ENCODE peak calls at places on chromosomes 3 and 15, in eight cellular contexts. One of them, this sample, is unnamed.

GRCh38 chr15:89926158-89926557 is 13.4 kb upstream of the ARPIN start:
- DNase-seq in trophoblast cell: no peak
- DNase-seq in PC-9: no peak
- DNase-seq in upper lobe of right lung: no peak
- DNase-seq in Peyer's patch: no peak
- DNase-seq in dorsolateral prefrontal cortex: no peak
- DNase-seq in SK-N-MC: no peak
- DNase-seq in effector memory CD4-positive, alpha-beta T cell: no peak
- DNase-seq in this sample: no peak

GRCh38 chr15:29870495-29871151 is 48.4 kb upstream of the TJP1 start:
- DNase-seq in Peyer's patch: no peak
- DNase-seq in effector memory CD4-positive, alpha-beta T cell: no peak
- DNase-seq in dorsolateral prefrontal cortex: peak
- DNase-seq in trophoblast cell: peak
- DNase-seq in SK-N-MC: no peak
- DNase-seq in upper lobe of right lung: no peak
- DNase-seq in PC-9: no peak
- DNase-seq in this sample: no peak

GRCh38 chr3:156472150-156472549 is 82.8 kb downstream of the SSR3 start:
- DNase-seq in PC-9: no peak
- DNase-seq in trophoblast cell: no peak
- DNase-seq in Peyer's patch: no peak
- DNase-seq in SK-N-MC: no peak
- DNase-seq in effector memory CD4-positive, alpha-beta T cell: no peak
- DNase-seq in dorsolateral prefrontal cortex: no peak
- DNase-seq in upper lobe of right lung: no peak
- DNase-seq in this sample: no peak

GRCh38 chr3:29494305-29495036 is 213.6 kb downstream of the RBMS3 start:
- DNase-seq in PC-9: no peak
- DNase-seq in Peyer's patch: no peak
- DNase-seq in effector memory CD4-positive, alpha-beta T cell: no peak
- DNase-seq in upper lobe of right lung: no peak
- DNase-seq in trophoblast cell: no peak
- DNase-seq in SK-N-MC: no peak
- DNase-seq in dorsolateral prefrontal cortex: no peak
- DNase-seq in this sample: no peak

GRCh38 chr3:54433846-54434245 is 311.5 kb downstream of the CACNA2D3 start:
- DNase-seq in Peyer's patch: no peak
- DNase-seq in dorsolateral prefrontal cortex: no peak
- DNase-seq in PC-9: no peak
- DNase-seq in trophoblast cell: peak
- DNase-seq in upper lobe of right lung: no peak
- DNase-seq in effector memory CD4-positive, alpha-beta T cell: no peak
- DNase-seq in SK-N-MC: no peak
- DNase-seq in this sample: no peak

GRCh38 chr15:31488437-31489204 is 162.0 kb downstream of the KLF13 start:
- DNase-seq in PC-9: no peak
- DNase-seq in Peyer's patch: peak
- DNase-seq in upper lobe of right lung: peak
- DNase-seq in SK-N-MC: peak
- DNase-seq in dorsolateral prefrontal cortex: no peak
- DNase-seq in trophoblast cell: peak
- DNase-seq in effector memory CD4-positive, alpha-beta T cell: peak
- DNase-seq in this sample: no peak

GRCh38 chr15:54820811-54821210 is 375.9 kb downstream of the RSL24D1 start:
- DNase-seq in Peyer's patch: no peak
- DNase-seq in upper lobe of right lung: no peak
- DNase-seq in trophoblast cell: no peak
- DNase-seq in PC-9: no peak
- DNase-seq in dorsolateral prefrontal cortex: peak
- DNase-seq in effector memory CD4-positive, alpha-beta T cell: no peak
- DNase-seq in SK-N-MC: no peak
- DNase-seq in this sample: no peak

GRCh38 chr3:105355355-105356063 is 11.2 kb upstream of the ALCAM start:
- DNase-seq in PC-9: no peak
- DNase-seq in Peyer's patch: no peak
- DNase-seq in SK-N-MC: no peak
- DNase-seq in dorsolateral prefrontal cortex: no peak
- DNase-seq in upper lobe of right lung: no peak
- DNase-seq in effector memory CD4-positive, alpha-beta T cell: no peak
- DNase-seq in trophoblast cell: peak
- DNase-seq in this sample: no peak

GRCh38 chr3:64382171-64382570 is 156.9 kb upstream of the PRICKLE2 start:
- DNase-seq in SK-N-MC: no peak
- DNase-seq in PC-9: no peak
- DNase-seq in upper lobe of right lung: no peak
- DNase-seq in effector memory CD4-positive, alpha-beta T cell: no peak
- DNase-seq in Peyer's patch: no peak
- DNase-seq in trophoblast cell: no peak
- DNase-seq in dorsolateral prefrontal cortex: no peak
- DNase-seq in this sample: no peak

GRCh38 chr15:65857718-65858402 is 11.4 kb upstream of the RAB11A start:
- DNase-seq in dorsolateral prefrontal cortex: no peak
- DNase-seq in trophoblast cell: peak
- DNase-seq in upper lobe of right lung: no peak
- DNase-seq in SK-N-MC: no peak
- DNase-seq in PC-9: no peak
- DNase-seq in effector memory CD4-positive, alpha-beta T cell: no peak
- DNase-seq in Peyer's patch: no peak
- DNase-seq in this sample: no peak

GRCh38 chr15:63019539-63020109 is 22.9 kb upstream of the TPM1 start:
- DNase-seq in upper lobe of right lung: no peak
- DNase-seq in effector memory CD4-positive, alpha-beta T cell: no peak
- DNase-seq in dorsolateral prefrontal cortex: no peak
- DNase-seq in SK-N-MC: no peak
- DNase-seq in trophoblast cell: peak
- DNase-seq in Peyer's patch: no peak
- DNase-seq in PC-9: peak
- DNase-seq in this sample: peak

GRCh38 chr3:63900459-63900858 is 11.7 kb downstream of the SCAANT1 start:
- DNase-seq in dorsolateral prefrontal cortex: no peak
- DNase-seq in Peyer's patch: no peak
- DNase-seq in effector memory CD4-positive, alpha-beta T cell: no peak
- DNase-seq in upper lobe of right lung: no peak
- DNase-seq in trophoblast cell: no peak
- DNase-seq in SK-N-MC: peak
- DNase-seq in PC-9: no peak
- DNase-seq in this sample: no peak

GRCh38 chr3:14793858-14794234 is 24.9 kb upstream of the FGD5 start:
- DNase-seq in effector memory CD4-positive, alpha-beta T cell: no peak
- DNase-seq in PC-9: no peak
- DNase-seq in dorsolateral prefrontal cortex: no peak
- DNase-seq in upper lobe of right lung: no peak
- DNase-seq in SK-N-MC: no peak
- DNase-seq in Peyer's patch: no peak
- DNase-seq in trophoblast cell: no peak
- DNase-seq in this sample: no peak

GRCh38 chr3:127044996-127045395 is 62.1 kb downstream of the PLXNA1 start:
- DNase-seq in PC-9: no peak
- DNase-seq in SK-N-MC: no peak
- DNase-seq in effector memory CD4-positive, alpha-beta T cell: no peak
- DNase-seq in dorsolateral prefrontal cortex: no peak
- DNase-seq in Peyer's patch: peak
- DNase-seq in upper lobe of right lung: peak
- DNase-seq in trophoblast cell: peak
- DNase-seq in this sample: no peak

GRCh38 chr3:260911-261310 is 64.3 kb downstream of the CHL1 start:
- DNase-seq in PC-9: no peak
- DNase-seq in upper lobe of right lung: no peak
- DNase-seq in Peyer's patch: no peak
- DNase-seq in effector memory CD4-positive, alpha-beta T cell: no peak
- DNase-seq in SK-N-MC: no peak
- DNase-seq in dorsolateral prefrontal cortex: no peak
- DNase-seq in trophoblast cell: no peak
- DNase-seq in this sample: no peak

GRCh38 chr3:256501-256900 is 59.9 kb downstream of the CHL1 start:
- DNase-seq in SK-N-MC: no peak
- DNase-seq in Peyer's patch: no peak
- DNase-seq in dorsolateral prefrontal cortex: no peak
- DNase-seq in upper lobe of right lung: no peak
- DNase-seq in trophoblast cell: no peak
- DNase-seq in effector memory CD4-positive, alpha-beta T cell: no peak
- DNase-seq in PC-9: no peak
- DNase-seq in this sample: no peak

GRCh38 chr3:257826-258225 is 61.3 kb downstream of the CHL1 start:
- DNase-seq in effector memory CD4-positive, alpha-beta T cell: no peak
- DNase-seq in Peyer's patch: no peak
- DNase-seq in dorsolateral prefrontal cortex: no peak
- DNase-seq in PC-9: no peak
- DNase-seq in SK-N-MC: no peak
- DNase-seq in upper lobe of right lung: no peak
- DNase-seq in trophoblast cell: no peak
- DNase-seq in this sample: no peak
- H3K27ac ChIP-seq in effector memory CD4-positive, alpha-beta T cell: no peak
- H3K27ac ChIP-seq in Peyer's patch: no peak
- H3K27ac ChIP-seq in dorsolateral prefrontal cortex: no peak
- H3K27ac ChIP-seq in PC-9: no peak
- H3K27ac ChIP-seq in SK-N-MC: no peak
- H3K27ac ChIP-seq in upper lobe of right lung: no peak
- H3K27ac ChIP-seq in trophoblast cell: no peak
- H3K27ac ChIP-seq in this sample: no peak

DNA sequence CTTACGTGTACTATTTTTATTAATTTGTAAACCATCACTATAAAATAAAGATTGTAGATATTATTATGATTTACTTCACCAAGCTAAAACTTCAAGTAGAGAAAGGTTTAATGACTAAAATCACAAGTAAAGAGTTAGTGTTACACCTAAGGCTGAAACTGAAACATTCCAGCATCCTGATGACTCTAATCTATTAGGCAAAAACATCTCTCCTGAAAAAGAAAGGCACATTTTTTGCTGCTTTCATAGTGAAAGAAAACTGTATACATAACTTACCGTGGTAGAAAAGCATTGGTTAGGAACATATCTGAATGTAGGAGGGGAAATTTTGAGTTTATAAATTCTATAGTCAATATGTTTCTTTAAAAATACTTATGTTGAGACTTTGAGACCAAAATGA is 35.4 kb downstream of the CCDC191 start:
- DNase-seq in PC-9: no peak
- DNase-seq in dorsolateral prefrontal cortex: no peak
- DNase-seq in SK-N-MC: no peak
- DNase-seq in trophoblast cell: no peak
- DNase-seq in upper lobe of right lung: no peak
- DNase-seq in Peyer's patch: no peak
- DNase-seq in effector memory CD4-positive, alpha-beta T cell: no peak
- DNase-seq in this sample: no peak
- H3K4me3 ChIP-seq in PC-9: no peak
- H3K4me3 ChIP-seq in dorsolateral prefrontal cortex: no peak
- H3K4me3 ChIP-seq in SK-N-MC: no peak
- H3K4me3 ChIP-seq in trophoblast cell: no peak
- H3K4me3 ChIP-seq in upper lobe of right lung: no peak
- H3K4me3 ChIP-seq in Peyer's patch: no peak
- H3K4me3 ChIP-seq in effector memory CD4-positive, alpha-beta T cell: no peak
- H3K4me3 ChIP-seq in this sample: no peak

GRCh38 chr15:38699633-38700230 is 135.1 kb upstream of the RASGRP1 start:
- DNase-seq in effector memory CD4-positive, alpha-beta T cell: peak
- DNase-seq in Peyer's patch: no peak
- DNase-seq in SK-N-MC: no peak
- DNase-seq in PC-9: no peak
- DNase-seq in trophoblast cell: peak
- DNase-seq in upper lobe of right lung: no peak
- DNase-seq in dorsolateral prefrontal cortex: peak
- DNase-seq in this sample: no peak
- H3K27ac ChIP-seq in effector memory CD4-positive, alpha-beta T cell: no peak
- H3K27ac ChIP-seq in Peyer's patch: no peak
- H3K27ac ChIP-seq in SK-N-MC: no peak
- H3K27ac ChIP-seq in PC-9: no peak
- H3K27ac ChIP-seq in trophoblast cell: no peak
- H3K27ac ChIP-seq in upper lobe of right lung: no peak
- H3K27ac ChIP-seq in dorsolateral prefrontal cortex: no peak
- H3K27ac ChIP-seq in this sample: no peak

GRCh38 chr15:38687340-38687739 is 122.7 kb upstream of the RASGRP1 start:
- DNase-seq in upper lobe of right lung: no peak
- DNase-seq in Peyer's patch: no peak
- DNase-seq in SK-N-MC: no peak
- DNase-seq in PC-9: no peak
- DNase-seq in trophoblast cell: no peak
- DNase-seq in dorsolateral prefrontal cortex: no peak
- DNase-seq in effector memory CD4-positive, alpha-beta T cell: no peak
- DNase-seq in this sample: no peak

GRCh38 chr15:38684461-38685000 is 119.9 kb upstream of the RASGRP1 start:
- DNase-seq in dorsolateral prefrontal cortex: no peak
- DNase-seq in PC-9: no peak
- DNase-seq in Peyer's patch: no peak
- DNase-seq in effector memory CD4-positive, alpha-beta T cell: no peak
- DNase-seq in SK-N-MC: no peak
- DNase-seq in trophoblast cell: no peak
- DNase-seq in upper lobe of right lung: no peak
- DNase-seq in this sample: no peak

GRCh38 chr15:38688096-38688495 is 123.5 kb upstream of the RASGRP1 start:
- DNase-seq in trophoblast cell: no peak
- DNase-seq in effector memory CD4-positive, alpha-beta T cell: no peak
- DNase-seq in SK-N-MC: no peak
- DNase-seq in Peyer's patch: no peak
- DNase-seq in dorsolateral prefrontal cortex: no peak
- DNase-seq in upper lobe of right lung: no peak
- DNase-seq in PC-9: no peak
- DNase-seq in this sample: no peak

GRCh38 chr15:38683382-38684242 is 119.0 kb upstream of the RASGRP1 start:
- DNase-seq in effector memory CD4-positive, alpha-beta T cell: peak
- DNase-seq in dorsolateral prefrontal cortex: peak
- DNase-seq in Peyer's patch: no peak
- DNase-seq in upper lobe of right lung: no peak
- DNase-seq in PC-9: no peak
- DNase-seq in SK-N-MC: peak
- DNase-seq in trophoblast cell: peak
- DNase-seq in this sample: no peak

DNA sequence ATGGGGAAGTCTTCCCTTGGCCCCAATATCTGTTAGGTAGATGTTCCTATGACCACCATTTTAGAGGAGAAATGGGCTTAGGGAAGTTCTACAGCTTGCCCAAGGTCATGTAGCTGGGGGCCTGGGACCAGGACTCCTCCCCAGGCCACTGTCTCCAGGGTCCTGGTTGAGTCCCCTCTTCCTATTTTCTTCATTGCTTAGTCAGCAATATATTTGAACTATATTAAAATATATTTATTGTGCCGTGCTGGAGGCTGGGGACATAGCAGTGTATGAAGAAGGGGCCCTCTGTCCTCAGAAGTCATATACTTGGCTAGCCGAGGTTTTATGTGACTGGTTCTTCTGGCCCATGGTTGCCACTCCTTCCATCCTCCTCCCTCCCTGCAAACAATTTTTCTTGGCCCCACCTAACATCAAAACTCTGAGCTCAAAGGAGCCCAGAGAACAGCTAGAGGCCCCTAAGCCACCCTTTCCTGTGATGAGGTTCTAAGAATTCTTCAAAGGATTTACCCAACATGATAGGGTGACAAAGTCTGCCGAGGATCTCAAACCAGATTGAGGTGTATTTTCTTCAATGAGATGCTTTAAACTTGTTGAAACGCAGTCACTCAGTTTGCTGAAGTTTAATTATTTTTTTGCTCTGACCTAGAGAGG is 121.2 kb upstream of the RASGRP1 start:
- DNase-seq in PC-9: no peak
- DNase-seq in upper lobe of right lung: no peak
- DNase-seq in Peyer's patch: no peak
- DNase-seq in effector memory CD4-positive, alpha-beta T cell: no peak
- DNase-seq in trophoblast cell: no peak
- DNase-seq in dorsolateral prefrontal cortex: no peak
- DNase-seq in SK-N-MC: no peak
- DNase-seq in this sample: no peak
- H3K4me3 ChIP-seq in PC-9: no peak
- H3K4me3 ChIP-seq in upper lobe of right lung: no peak
- H3K4me3 ChIP-seq in Peyer's patch: no peak
- H3K4me3 ChIP-seq in effector memory CD4-positive, alpha-beta T cell: no peak
- H3K4me3 ChIP-seq in trophoblast cell: no peak
- H3K4me3 ChIP-seq in dorsolateral prefrontal cortex: no peak
- H3K4me3 ChIP-seq in SK-N-MC: no peak
- H3K4me3 ChIP-seq in this sample: no peak